ENCODE peak calls at places on chromosome 17, in five cellular contexts. One of them, this sample, is unnamed.

GRCh38 chr17:49388290-49388640 is 26.2 kb upstream of the ZNF652 start:
- DNase-seq in activated CD8-positive, alpha-beta memory T cell treated with anti-CD3 and anti-CD28 coated beads for 1 hour: no peak
- DNase-seq in body of pancreas: no peak
- DNase-seq in CD4-positive, alpha-beta T cell: no peak
- DNase-seq in lung microvascular endothelial cell: no peak
- DNase-seq in this sample: no peak

GRCh38 chr17:76492989-76493501 is 8.2 kb downstream of the RHBDF2 start:
- DNase-seq in lung microvascular endothelial cell: peak
- DNase-seq in body of pancreas: peak
- DNase-seq in activated CD8-positive, alpha-beta memory T cell treated with anti-CD3 and anti-CD28 coated beads for 1 hour: no peak
- DNase-seq in CD4-positive, alpha-beta T cell: no peak
- DNase-seq in this sample: peak

GRCh38 chr17:77107506-77108433 is 33.0 kb upstream of the SEC14L1 start:
- DNase-seq in body of pancreas: no peak
- DNase-seq in activated CD8-positive, alpha-beta memory T cell treated with anti-CD3 and anti-CD28 coated beads for 1 hour: peak
- DNase-seq in lung microvascular endothelial cell: no peak
- DNase-seq in CD4-positive, alpha-beta T cell: no peak
- DNase-seq in this sample: no peak

GRCh38 chr17:15123593-15124590 is 141.2 kb downstream of the PMP22 start:
- DNase-seq in activated CD8-positive, alpha-beta memory T cell treated with anti-CD3 and anti-CD28 coated beads for 1 hour: no peak
- DNase-seq in lung microvascular endothelial cell: no peak
- DNase-seq in body of pancreas: no peak
- DNase-seq in CD4-positive, alpha-beta T cell: no peak
- DNase-seq in this sample: peak

GRCh38 chr17:48502901-48503300 is 27.9 kb downstream of the HOXB1 start:
- DNase-seq in CD4-positive, alpha-beta T cell: no peak
- DNase-seq in activated CD8-positive, alpha-beta memory T cell treated with anti-CD3 and anti-CD28 coated beads for 1 hour: no peak
- DNase-seq in body of pancreas: no peak
- DNase-seq in lung microvascular endothelial cell: no peak
- DNase-seq in this sample: no peak

GRCh38 chr17:34163681-34164080 is 91.4 kb upstream of the CCL2 start:
- DNase-seq in CD4-positive, alpha-beta T cell: no peak
- DNase-seq in lung microvascular endothelial cell: peak
- DNase-seq in activated CD8-positive, alpha-beta memory T cell treated with anti-CD3 and anti-CD28 coated beads for 1 hour: no peak
- DNase-seq in body of pancreas: peak
- DNase-seq in this sample: no peak

GRCh38 chr17:80455784-80456183 is 20.6 kb downstream of the NPTX1 start:
- DNase-seq in CD4-positive, alpha-beta T cell: no peak
- DNase-seq in activated CD8-positive, alpha-beta memory T cell treated with anti-CD3 and anti-CD28 coated beads for 1 hour: no peak
- DNase-seq in lung microvascular endothelial cell: no peak
- DNase-seq in body of pancreas: no peak
- DNase-seq in this sample: no peak

GRCh38 chr17:20267459-20267842 is 199.9 kb downstream of the LGALS9B start:
- DNase-seq in body of pancreas: no peak
- DNase-seq in lung microvascular endothelial cell: no peak
- DNase-seq in activated CD8-positive, alpha-beta memory T cell treated with anti-CD3 and anti-CD28 coated beads for 1 hour: peak
- DNase-seq in CD4-positive, alpha-beta T cell: peak
- DNase-seq in this sample: no peak

GRCh38 chr17:28227278-28228108 is 91.5 kb upstream of the TMEM97 start:
- DNase-seq in CD4-positive, alpha-beta T cell: no peak
- DNase-seq in lung microvascular endothelial cell: peak
- DNase-seq in body of pancreas: peak
- DNase-seq in activated CD8-positive, alpha-beta memory T cell treated with anti-CD3 and anti-CD28 coated beads for 1 hour: no peak
- DNase-seq in this sample: no peak

GRCh38 chr17:17751996-17752821 is 71.0 kb downstream of the RAI1 start:
- DNase-seq in CD4-positive, alpha-beta T cell: peak
- DNase-seq in lung microvascular endothelial cell: peak
- DNase-seq in body of pancreas: peak
- DNase-seq in activated CD8-positive, alpha-beta memory T cell treated with anti-CD3 and anti-CD28 coated beads for 1 hour: peak
- DNase-seq in this sample: peak

GRCh38 chr17:40621558-40621957 is 26.1 kb downstream of the SMARCE1 start:
- DNase-seq in body of pancreas: no peak
- DNase-seq in activated CD8-positive, alpha-beta memory T cell treated with anti-CD3 and anti-CD28 coated beads for 1 hour: no peak
- DNase-seq in lung microvascular endothelial cell: no peak
- DNase-seq in CD4-positive, alpha-beta T cell: no peak
- DNase-seq in this sample: peak

This sample was measured in GM04503.